ENCODE peak calls at places on chromosome 16, in nine cellular contexts. F is tibial artery; Z is fibroblast of lung; K is heart right ventricle; V is pancreas; Y is CD8-positive, alpha-beta T cell; L is prostate gland; M is sigmoid colon; O is neuronal stem cell. T is an unnamed sample.
A peak's percentile ranks its signal among the peaks of the same experiment; 100 is the strongest.

GRCh38 chr16:81311762-81312161 is 3.0 kb upstream of the GAN start:
- DNase-seq in Y (no peak), L (no peak), M (no peak), F (no peak), O (no peak), K (no peak), Z (no peak), V (no peak), T (no peak)

GRCh38 chr16:6728381-6728780 is 604.3 kb upstream of the RBFOX1 start:
- DNase-seq in M (no peak), Z (no peak), K (no peak), F (no peak), V (no peak), L (no peak), O (no peak), Y (no peak), T (no peak)

GRCh38 chr16:79769320-79770243 is 169.0 kb upstream of the MAF start:
- DNase-seq in Z (no peak), F (no peak), V (no peak), O (no peak), K (no peak), L (no peak), Y (no peak), M (no peak), T (no peak)

GRCh38 chr16:4574919-4575705 is 19.0 kb downstream of the C16orf96 start:
- DNase-seq in Z (no peak), K (no peak), L (no peak), F (no peak), V (peak; percentile 72), O (no peak), Y (no peak), M (no peak), T (no peak)

GRCh38 chr16:4882633-4883285 is 35.5 kb downstream of the UBN1 start:
- DNase-seq in V (peak; percentile 46), M (no peak), O (no peak), Y (no peak), L (peak; percentile 67), Z (peak; percentile 89), K (peak; percentile 57), F (no peak), T (no peak)

GRCh38 chr16:64948056-64948455 is 173.8 kb downstream of the CDH11 start:
- DNase-seq in L (no peak), O (no peak), M (no peak), K (no peak), Z (no peak), V (no peak), F (no peak), Y (no peak), T (no peak)

GRCh38 chr16:6732166-6732565 is 600.5 kb upstream of the RBFOX1 start:
- DNase-seq in F (no peak), L (no peak), O (no peak), Y (no peak), M (no peak), Z (no peak), V (no peak), K (no peak), T (no peak)

GRCh38 chr16:630815-631405 is at the start of gene WFIKKN1:
- DNase-seq in Z (no peak), M (no peak), V (peak; percentile 58), F (no peak), Y (no peak), K (no peak), O (peak; percentile 93), L (no peak), T (peak; percentile 83)

GRCh38 chr16:66004706-66005105 is 361.8 kb upstream of the CDH5 start:
- DNase-seq in K (no peak), L (no peak), Y (no peak), V (no peak), F (no peak), Z (peak; percentile 32), O (no peak), M (no peak), T (no peak)

DNA sequence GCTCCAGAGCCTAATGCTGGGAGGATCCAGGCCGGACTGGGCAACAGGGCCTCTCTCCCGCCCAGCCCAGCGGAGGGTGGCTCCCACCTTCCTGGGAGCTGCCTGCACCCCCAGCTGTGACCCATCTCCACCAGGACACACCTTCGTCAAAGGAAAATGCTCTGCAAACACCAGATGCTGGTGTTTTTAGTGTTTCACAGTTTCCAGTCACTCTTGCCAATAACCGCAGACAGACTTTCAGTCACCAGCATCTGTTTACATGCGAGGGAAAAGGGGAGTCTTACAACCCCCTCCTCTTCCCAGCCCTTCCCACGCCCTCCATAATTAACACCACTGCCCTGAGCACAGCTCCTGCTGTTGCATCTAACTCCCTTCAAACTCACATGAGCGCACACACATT is 25.3 kb downstream of the KLHDC4 start:
- DNase-seq in F (no peak), Y (no peak), M (no peak), L (no peak), K (no peak), V (no peak), Z (peak; percentile 92), O (no peak), T (no peak)
- H3K36me3 ChIP-seq in F (peaks cover 9% of the 10 kb centered on the region), Y (peaks cover 41% of the 10 kb centered on the region), M (peaks cover 6% of the 10 kb centered on the region), L (no peaks in the 10 kb centered on the region), K (peaks cover 48% of the 10 kb centered on the region), V (peaks cover 10% of the 10 kb centered on the region), Z (peaks cover 5% of the 10 kb centered on the region), O (peaks cover 18% of the 10 kb centered on the region), T (peaks cover 19% of the 10 kb centered on the region)

GRCh38 chr16:30663038-30663437 is 4.8 kb downstream of the FBRS start:
- DNase-seq in L (no peak), Y (no peak), F (no peak), K (no peak), V (no peak), O (no peak), M (no peak), Z (no peak), T (no peak)
- H3K36me3 ChIP-seq in L (peaks cover 10% of the 10 kb centered on the region), Y (peaks cover 67% of the 10 kb centered on the region), F (peaks cover 48% of the 10 kb centered on the region), K (peaks cover 75% of the 10 kb centered on the region), V (peaks cover 53% of the 10 kb centered on the region), O (peaks cover 57% of the 10 kb centered on the region), M (peaks cover 33% of the 10 kb centered on the region), Z (peaks cover 46% of the 10 kb centered on the region), T (peaks cover 37% of the 10 kb centered on the region)

GRCh38 chr16:56207421-56207820 is 16.1 kb downstream of the GNAO1 start:
- DNase-seq in F (no peak), Y (no peak), M (no peak), K (no peak), V (no peak), Z (no peak), O (no peak), L (no peak), T (no peak)

GRCh38 chr16:56211471-56211944 is 20.2 kb downstream of the GNAO1 start:
- DNase-seq in O (no peak), Y (no peak), V (no peak), K (no peak), M (peak; percentile 94), F (no peak), L (no peak), Z (no peak), T (peak; percentile 81)

GRCh38 chr16:56204836-56205235 is 13.5 kb downstream of the GNAO1 start:
- DNase-seq in M (no peak), Z (no peak), V (no peak), K (no peak), F (no peak), Y (no peak), L (no peak), O (no peak), T (no peak)

GRCh38 chr16:56203052-56203451 is 11.8 kb downstream of the GNAO1 start:
- DNase-seq in V (no peak), O (no peak), F (no peak), Z (peak; percentile 1), Y (no peak), L (no peak), M (no peak), K (no peak), T (no peak)

GRCh38 chr16:56206951-56207350 is 15.7 kb downstream of the GNAO1 start:
- DNase-seq in L (no peak), Z (no peak), V (no peak), K (no peak), Y (no peak), F (no peak), O (no peak), M (no peak), T (no peak)
- H3K36me3 ChIP-seq in L (no peaks in the 10 kb centered on the region), Z (no peaks in the 10 kb centered on the region), V (no peaks in the 10 kb centered on the region), K (no peaks in the 10 kb centered on the region), Y (no peaks in the 10 kb centered on the region), F (no peaks in the 10 kb centered on the region), O (no peaks in the 10 kb centered on the region), M (no peaks in the 10 kb centered on the region), T (no peaks in the 10 kb centered on the region)

GRCh38 chr16:71771571-71771970 is 37.1 kb downstream of the AP1G1 start:
- DNase-seq in L (no peak), Z (no peak), V (no peak), K (no peak), O (no peak), M (no peak), F (no peak), Y (no peak), T (no peak)
- H3K36me3 ChIP-seq in L (no peaks in the 10 kb centered on the region), Z (peaks cover 2% of the 10 kb centered on the region), V (peaks cover 27% of the 10 kb centered on the region), K (peaks cover 85% of the 10 kb centered on the region), O (peaks cover 11% of the 10 kb centered on the region), M (peaks cover 12% of the 10 kb centered on the region), F (peaks cover 8% of the 10 kb centered on the region), Y (peaks cover 16% of the 10 kb centered on the region), T (peaks cover 12% of the 10 kb centered on the region)

GRCh38 chr16:8806272-8806983 is 8.8 kb downstream of the PMM2 start:
- DNase-seq in F (no peak), Y (no peak), V (no peak), M (no peak), O (no peak), K (no peak), L (no peak), Z (no peak), T (no peak)

GRCh38 chr16:8808613-8809353 is 11.1 kb downstream of the PMM2 start:
- DNase-seq in V (no peak), K (no peak), Y (no peak), F (no peak), Z (no peak), O (no peak), L (no peak), M (no peak), T (no peak)

GRCh38 chr16:8804313-8804712 is 6.7 kb downstream of the PMM2 start:
- DNase-seq in K (no peak), M (no peak), L (no peak), Z (no peak), V (no peak), O (no peak), Y (no peak), F (no peak), T (no peak)

GRCh38 chr16:8807189-8807588 is 9.6 kb downstream of the PMM2 start:
- DNase-seq in Y (no peak), Z (no peak), F (no peak), K (no peak), M (no peak), O (no peak), V (no peak), L (no peak), T (no peak)

DNA sequence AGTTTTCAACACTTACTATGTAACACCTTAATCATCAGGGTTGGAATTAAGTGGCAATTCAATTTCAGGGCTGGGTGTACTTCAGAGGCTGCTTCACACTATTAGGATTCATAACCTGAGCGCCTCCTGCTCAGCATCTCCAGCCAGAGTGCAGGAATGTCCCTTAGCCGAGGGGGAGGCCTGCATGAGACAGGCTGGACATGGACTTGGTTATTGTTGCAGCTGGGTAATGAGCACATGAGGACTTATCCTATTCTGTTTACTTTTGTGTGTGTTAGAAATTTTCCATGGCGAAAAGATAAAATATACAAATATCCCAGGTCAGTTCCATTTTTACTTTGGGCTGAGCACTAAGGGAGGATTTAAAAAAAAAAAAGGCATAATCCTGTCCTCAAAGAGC is 10.4 kb downstream of the PMM2 start:
- DNase-seq in V (no peak), L (no peak), K (no peak), F (no peak), Y (no peak), Z (no peak), M (no peak), O (no peak), T (no peak)
- H3K36me3 ChIP-seq in V (peaks cover 90% of the 10 kb centered on the region), L (peaks cover 9% of the 10 kb centered on the region), K (peaks cover 100% of the 10 kb centered on the region), F (peaks cover 64% of the 10 kb centered on the region), Y (peaks cover 71% of the 10 kb centered on the region), Z (peaks cover 16% of the 10 kb centered on the region), M (peaks cover 20% of the 10 kb centered on the region), O (peaks cover 22% of the 10 kb centered on the region), T (peaks cover 40% of the 10 kb centered on the region)

T was measured in kidney.